ENCODE peak calls at places on chromosomes 7 and 10, in six cellular contexts. P is SK-N-SH, R is GM12878, I is IMR-90, M is K562, E is HepG2. J is an unnamed sample.

GRCh38 chr10:22022257-22023051 is 18.9 kb upstream of the DNAJC1 start:
- DNase-seq in P (peak; percentile 28), R (no peak), I (no peak), M (peak; percentile 76), E (no peak), J (no peak)

GRCh38 chr10:113381906-113382562 is 170.8 kb upstream of the HABP2 start:
- DNase-seq in P (no peak), R (no peak), I (peak; percentile 57), M (no peak), E (no peak), J (no peak)

GRCh38 chr7:129401228-129401967 is 32.8 kb upstream of the STRIP2 start:
- DNase-seq in P (no peak), R (no peak), I (no peak), M (peak; percentile 93), E (peak; percentile 29), J (no peak)

GRCh38 chr10:110364531-110364937 is 59.8 kb upstream of the SMNDC1 start:
- DNase-seq in P (no peak), R (no peak), I (no peak), M (no peak), E (no peak), J (no peak)

GRCh38 chr10:119242191-119242590 is 34.8 kb downstream of the GRK5 start:
- DNase-seq in P (no peak), R (no peak), I (no peak), M (no peak), E (no peak), J (no peak)

GRCh38 chr10:95467162-95467599 is 94.0 kb downstream of the SORBS1 start:
- DNase-seq in P (peak; percentile 37), R (no peak), I (no peak), M (peak; percentile 83), E (peak; percentile 83), J (no peak)

GRCh38 chr10:63896992-63897391 is 375.8 kb downstream of the REEP3 start:
- DNase-seq in P (no peak), R (no peak), I (no peak), M (no peak), E (no peak), J (no peak)

GRCh38 chr7:27184342-27185012 is 555 bp downstream of the HOXA11 start:
- DNase-seq in P (peak; percentile 71), R (no peak), I (peak; percentile 27), M (no peak), E (no peak), J (peak; percentile 48)

GRCh38 chr7:133512560-133512959 is 259.7 kb downstream of the EXOC4 start:
- DNase-seq in P (no peak), R (no peak), I (peak; percentile 94), M (no peak), E (no peak), J (no peak)

GRCh38 chr10:29480281-29480954 is 154.4 kb downstream of the SVIL start:
- DNase-seq in P (no peak), R (no peak), I (no peak), M (no peak), E (no peak), J (no peak)

GRCh38 chr10:29481906-29482440 is 152.8 kb downstream of the SVIL start:
- DNase-seq in P (no peak), R (no peak), I (no peak), M (no peak), E (peak; percentile 62), J (no peak)

GRCh38 chr10:29486466-29486865 is 148.3 kb downstream of the SVIL start:
- DNase-seq in P (no peak), R (no peak), I (no peak), M (no peak), E (no peak), J (no peak)

GRCh38 chr10:29479081-29479917 is 155.5 kb downstream of the SVIL start:
- DNase-seq in P (no peak), R (no peak), I (peak; percentile 10), M (no peak), E (no peak), J (no peak)

GRCh38 chr10:29482591-29483421 is 152.0 kb downstream of the SVIL start:
- DNase-seq in P (peak; percentile 59), R (no peak), I (peak; percentile 76), M (no peak), E (peak; percentile 24), J (no peak)
- TF ChIP-seq SMC3 in P (no peak), R (no peak), I (no peak), M (no peak), E (no peak), J (no peak)

GRCh38 chr10:16989826-16990293 is 139.8 kb downstream of the CUBN start:
- DNase-seq in P (no peak), R (no peak), I (no peak), M (no peak), E (no peak), J (no peak)
- TF ChIP-seq SMC3 in P (no peak), R (no peak), I (no peak), M (no peak), E (no peak), J (no peak)

GRCh38 chr10:34114914-34115313 is 700.2 kb downstream of the PARD3 start:
- DNase-seq in P (no peak), R (no peak), I (no peak), M (no peak), E (no peak), J (no peak)
- TF ChIP-seq SMC3 in P (no peak), R (no peak), I (no peak), M (no peak), E (no peak), J (no peak)

GRCh38 chr10:71629131-71629530 is 90.4 kb downstream of the C10orf105 start:
- DNase-seq in P (no peak), R (no peak), I (no peak), M (no peak), E (no peak), J (no peak)
- TF ChIP-seq SMC3 in P (no peak), R (no peak), I (no peak), M (no peak), E (no peak), J (no peak)

DNA sequence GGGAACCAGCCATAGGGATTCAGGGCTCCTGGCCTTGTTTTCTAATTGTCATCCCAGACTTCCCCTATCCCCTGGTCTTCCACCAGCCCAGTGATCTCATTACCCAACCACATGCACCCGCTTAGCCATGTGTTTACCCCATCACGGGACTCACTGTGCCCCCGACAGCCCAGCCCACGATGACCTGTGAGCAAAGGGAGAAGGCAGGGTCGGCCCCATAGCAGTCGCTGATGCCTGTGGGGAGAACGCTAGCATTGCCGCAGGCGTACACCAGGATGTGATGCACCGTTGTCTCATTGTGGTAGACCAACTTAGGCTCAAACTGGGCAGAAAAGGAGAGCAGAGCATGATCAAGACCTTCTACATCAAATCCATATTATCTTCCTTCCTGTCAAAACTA is 14.0 kb downstream of the PRSS58 start:
- DNase-seq in P (no peak), R (no peak), I (no peak), M (no peak), E (no peak), J (no peak)
- TF ChIP-seq SMC3 in P (no peak), R (no peak), I (no peak), M (no peak), E (no peak), J (no peak)

GRCh38 chr10:7895699-7896090 is 77.4 kb downstream of the TAF3 start:
- DNase-seq in P (no peak), R (no peak), I (no peak), M (peak; percentile 43), E (no peak), J (no peak)
- TF ChIP-seq SMC3 in P (no peak), R (no peak), I (no peak), M (no peak), E (no peak), J (no peak)

GRCh38 chr7:44149571-44150465 is 8.7 kb upstream of the MYL7 start:
- DNase-seq in P (peak; percentile 10), R (no peak), I (peak; percentile 30), M (no peak), E (no peak), J (no peak)
- TF ChIP-seq SMC3 in P (no peak), R (no peak), I (no peak), M (no peak), E (no peak), J (no peak)

DNA sequence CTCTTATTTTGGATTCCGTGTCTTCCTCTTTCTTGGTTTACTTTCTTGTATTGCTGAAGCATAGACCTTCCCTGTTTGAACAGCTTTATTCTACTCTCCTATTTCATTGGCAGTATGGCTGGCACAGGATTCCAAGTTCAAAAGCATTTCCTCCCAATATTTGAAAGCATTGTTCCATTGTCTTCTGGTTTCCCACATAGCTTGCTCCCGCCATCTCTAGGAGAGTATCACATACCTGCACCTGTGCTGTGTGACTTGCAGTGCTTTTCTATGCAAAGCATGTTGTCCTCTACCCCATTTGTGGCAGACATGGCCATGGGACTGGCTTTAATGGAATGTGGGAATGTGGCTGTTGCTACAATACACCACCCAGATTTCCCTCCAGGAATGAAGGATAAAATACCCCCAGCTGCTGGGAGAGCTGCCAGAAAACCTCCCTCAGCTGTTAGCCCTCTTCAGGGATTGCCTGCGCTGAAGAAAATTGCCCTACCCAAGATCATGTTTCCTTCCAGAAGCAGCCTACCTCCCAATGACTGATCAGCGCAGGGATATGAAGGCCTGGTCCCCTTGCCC is 6.9 kb upstream of the MYOF start:
- DNase-seq in P (no peak), R (no peak), I (peak; percentile 37), M (no peak), E (no peak), J (no peak)
- TF ChIP-seq SMC3 in P (no peak), R (no peak), I (no peak), M (no peak), E (no peak), J (no peak)

J was measured in A549.